ENCODE peak calls at places on chromosomes 2 and 18, in ten cellular contexts. One of them, this sample, is unnamed.

GRCh38 chr2:112646102-112646719 is 472 bp downstream of the SLC20A1 start:
- DNase-seq in Peyer's patch: peak
- DNase-seq in A673: peak
- DNase-seq in GM12864: no peak
- DNase-seq in BJ: no peak
- DNase-seq in ovary: peak
- DNase-seq in CD8-positive, alpha-beta T cell: peak
- DNase-seq in hepatocyte: no peak
- DNase-seq in kidney epithelial cell: no peak
- DNase-seq in testis: peak
- DNase-seq in this sample: no peak

GRCh38 chr2:212777020-212777491 is 238.5 kb upstream of the ERBB4 start:
- DNase-seq in kidney epithelial cell: no peak
- DNase-seq in A673: peak
- DNase-seq in GM12864: no peak
- DNase-seq in Peyer's patch: no peak
- DNase-seq in CD8-positive, alpha-beta T cell: no peak
- DNase-seq in ovary: no peak
- DNase-seq in testis: no peak
- DNase-seq in BJ: no peak
- DNase-seq in hepatocyte: peak
- DNase-seq in this sample: peak

GRCh38 chr2:221822416-221822815 is 250.3 kb upstream of the EPHA4 start:
- DNase-seq in testis: no peak
- DNase-seq in hepatocyte: no peak
- DNase-seq in BJ: no peak
- DNase-seq in Peyer's patch: no peak
- DNase-seq in ovary: no peak
- DNase-seq in kidney epithelial cell: no peak
- DNase-seq in CD8-positive, alpha-beta T cell: no peak
- DNase-seq in A673: no peak
- DNase-seq in GM12864: no peak
- DNase-seq in this sample: no peak

GRCh38 chr18:41899535-41899934 is 55.5 kb upstream of the PIK3C3 start:
- DNase-seq in Peyer's patch: no peak
- DNase-seq in testis: no peak
- DNase-seq in hepatocyte: no peak
- DNase-seq in A673: peak
- DNase-seq in BJ: no peak
- DNase-seq in kidney epithelial cell: no peak
- DNase-seq in GM12864: no peak
- DNase-seq in ovary: no peak
- DNase-seq in CD8-positive, alpha-beta T cell: no peak
- DNase-seq in this sample: no peak

GRCh38 chr2:263022-263738 is 652 bp downstream of the SH3YL1 start:
- DNase-seq in testis: no peak
- DNase-seq in A673: no peak
- DNase-seq in Peyer's patch: no peak
- DNase-seq in ovary: peak
- DNase-seq in CD8-positive, alpha-beta T cell: no peak
- DNase-seq in hepatocyte: peak
- DNase-seq in GM12864: no peak
- DNase-seq in BJ: no peak
- DNase-seq in kidney epithelial cell: no peak
- DNase-seq in this sample: no peak

GRCh38 chr2:50492452-50492851 is 539.5 kb downstream of the NRXN1 start:
- DNase-seq in kidney epithelial cell: peak
- DNase-seq in Peyer's patch: peak
- DNase-seq in hepatocyte: peak
- DNase-seq in BJ: no peak
- DNase-seq in A673: peak
- DNase-seq in GM12864: peak
- DNase-seq in testis: peak
- DNase-seq in ovary: no peak
- DNase-seq in CD8-positive, alpha-beta T cell: no peak
- DNase-seq in this sample: peak

GRCh38 chr2:196677404-196677803 is 37.9 kb downstream of the CCDC150 start:
- DNase-seq in Peyer's patch: no peak
- DNase-seq in GM12864: no peak
- DNase-seq in hepatocyte: peak
- DNase-seq in kidney epithelial cell: peak
- DNase-seq in A673: no peak
- DNase-seq in CD8-positive, alpha-beta T cell: no peak
- DNase-seq in testis: no peak
- DNase-seq in BJ: no peak
- DNase-seq in ovary: no peak
- DNase-seq in this sample: peak

GRCh38 chr2:151459368-151459767 is 49.7 kb downstream of the RIF1 start:
- DNase-seq in GM12864: no peak
- DNase-seq in A673: no peak
- DNase-seq in hepatocyte: peak
- DNase-seq in BJ: no peak
- DNase-seq in testis: no peak
- DNase-seq in ovary: no peak
- DNase-seq in Peyer's patch: no peak
- DNase-seq in kidney epithelial cell: no peak
- DNase-seq in CD8-positive, alpha-beta T cell: no peak
- DNase-seq in this sample: no peak

GRCh38 chr2:100877555-100877954 is 57.6 kb downstream of the NPAS2 start:
- DNase-seq in BJ: no peak
- DNase-seq in kidney epithelial cell: no peak
- DNase-seq in A673: no peak
- DNase-seq in GM12864: no peak
- DNase-seq in Peyer's patch: no peak
- DNase-seq in ovary: no peak
- DNase-seq in testis: no peak
- DNase-seq in hepatocyte: no peak
- DNase-seq in CD8-positive, alpha-beta T cell: no peak
- DNase-seq in this sample: no peak

GRCh38 chr2:227536445-227536844 is 62.2 kb upstream of the SCYGR2 start:
- DNase-seq in testis: no peak
- DNase-seq in ovary: no peak
- DNase-seq in CD8-positive, alpha-beta T cell: no peak
- DNase-seq in A673: peak
- DNase-seq in Peyer's patch: no peak
- DNase-seq in GM12864: no peak
- DNase-seq in kidney epithelial cell: no peak
- DNase-seq in hepatocyte: peak
- DNase-seq in BJ: no peak
- DNase-seq in this sample: no peak

GRCh38 chr2:155733091-155733870 is 599.2 kb downstream of the NR4A2 start:
- DNase-seq in CD8-positive, alpha-beta T cell: no peak
- DNase-seq in ovary: no peak
- DNase-seq in Peyer's patch: no peak
- DNase-seq in kidney epithelial cell: no peak
- DNase-seq in GM12864: no peak
- DNase-seq in testis: no peak
- DNase-seq in BJ: no peak
- DNase-seq in hepatocyte: no peak
- DNase-seq in A673: peak
- DNase-seq in this sample: no peak

GRCh38 chr2:241618836-241619235 is 18.1 kb downstream of the THAP4 start:
- DNase-seq in GM12864: no peak
- DNase-seq in Peyer's patch: no peak
- DNase-seq in kidney epithelial cell: no peak
- DNase-seq in A673: no peak
- DNase-seq in testis: no peak
- DNase-seq in hepatocyte: no peak
- DNase-seq in CD8-positive, alpha-beta T cell: no peak
- DNase-seq in BJ: no peak
- DNase-seq in ovary: no peak
- DNase-seq in this sample: no peak
- H3K4me3 ChIP-seq in GM12864: no peak
- H3K4me3 ChIP-seq in Peyer's patch: no peak
- H3K4me3 ChIP-seq in kidney epithelial cell: no peak
- H3K4me3 ChIP-seq in A673: no peak
- H3K4me3 ChIP-seq in testis: no peak
- H3K4me3 ChIP-seq in hepatocyte: no peak
- H3K4me3 ChIP-seq in CD8-positive, alpha-beta T cell: no peak
- H3K4me3 ChIP-seq in BJ: no peak
- H3K4me3 ChIP-seq in ovary: no peak
- H3K4me3 ChIP-seq in this sample: no peak

GRCh38 chr2:231626449-231626848 is 33.8 kb downstream of the TEX44 start:
- DNase-seq in ovary: no peak
- DNase-seq in Peyer's patch: no peak
- DNase-seq in A673: no peak
- DNase-seq in hepatocyte: no peak
- DNase-seq in kidney epithelial cell: no peak
- DNase-seq in BJ: no peak
- DNase-seq in testis: no peak
- DNase-seq in CD8-positive, alpha-beta T cell: no peak
- DNase-seq in GM12864: no peak
- DNase-seq in this sample: no peak

GRCh38 chr2:231617059-231617926 is 24.6 kb downstream of the TEX44 start:
- DNase-seq in Peyer's patch: no peak
- DNase-seq in BJ: no peak
- DNase-seq in A673: no peak
- DNase-seq in kidney epithelial cell: no peak
- DNase-seq in testis: no peak
- DNase-seq in ovary: no peak
- DNase-seq in CD8-positive, alpha-beta T cell: no peak
- DNase-seq in hepatocyte: no peak
- DNase-seq in GM12864: no peak
- DNase-seq in this sample: no peak

GRCh38 chr2:231621051-231621879 is 28.6 kb downstream of the TEX44 start:
- DNase-seq in Peyer's patch: no peak
- DNase-seq in A673: no peak
- DNase-seq in hepatocyte: peak
- DNase-seq in testis: peak
- DNase-seq in CD8-positive, alpha-beta T cell: no peak
- DNase-seq in BJ: no peak
- DNase-seq in ovary: peak
- DNase-seq in kidney epithelial cell: no peak
- DNase-seq in GM12864: no peak
- DNase-seq in this sample: no peak

GRCh38 chr2:231627384-231628156 is 34.9 kb downstream of the TEX44 start:
- DNase-seq in Peyer's patch: no peak
- DNase-seq in CD8-positive, alpha-beta T cell: no peak
- DNase-seq in testis: no peak
- DNase-seq in ovary: no peak
- DNase-seq in GM12864: no peak
- DNase-seq in A673: no peak
- DNase-seq in kidney epithelial cell: no peak
- DNase-seq in BJ: no peak
- DNase-seq in hepatocyte: no peak
- DNase-seq in this sample: no peak

DNA sequence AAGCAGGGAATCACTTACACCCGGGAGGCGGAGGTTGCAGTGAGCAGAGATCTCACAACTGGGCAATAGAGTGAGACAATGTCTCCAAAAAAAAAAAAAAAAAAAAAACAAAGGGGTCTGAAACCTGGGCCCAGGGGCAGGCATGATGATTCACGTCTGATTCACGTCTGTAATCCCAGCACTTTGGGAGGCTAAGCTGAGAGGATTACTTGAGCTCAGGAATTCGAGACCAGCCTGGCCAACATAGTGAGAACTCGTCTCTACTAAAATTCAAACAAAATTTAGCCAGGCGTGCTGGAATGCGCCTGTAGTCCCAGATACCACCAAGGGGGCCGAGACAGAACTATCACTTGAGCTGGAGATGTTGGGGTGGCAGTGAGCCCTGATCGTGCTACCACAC is 30.3 kb downstream of the TEX44 start:
- DNase-seq in testis: no peak
- DNase-seq in ovary: no peak
- DNase-seq in Peyer's patch: no peak
- DNase-seq in kidney epithelial cell: no peak
- DNase-seq in A673: no peak
- DNase-seq in BJ: no peak
- DNase-seq in GM12864: no peak
- DNase-seq in hepatocyte: no peak
- DNase-seq in CD8-positive, alpha-beta T cell: no peak
- DNase-seq in this sample: no peak
- TF ChIP-seq CTCF in testis: no peak
- TF ChIP-seq CTCF in ovary: no peak
- TF ChIP-seq CTCF in Peyer's patch: no peak
- TF ChIP-seq CTCF in kidney epithelial cell: no peak
- TF ChIP-seq CTCF in A673: no peak
- TF ChIP-seq CTCF in BJ: no peak
- TF ChIP-seq CTCF in GM12864: no peak
- TF ChIP-seq CTCF in hepatocyte: no peak
- TF ChIP-seq CTCF in CD8-positive, alpha-beta T cell: no peak
- TF ChIP-seq CTCF in this sample: no peak

DNA sequence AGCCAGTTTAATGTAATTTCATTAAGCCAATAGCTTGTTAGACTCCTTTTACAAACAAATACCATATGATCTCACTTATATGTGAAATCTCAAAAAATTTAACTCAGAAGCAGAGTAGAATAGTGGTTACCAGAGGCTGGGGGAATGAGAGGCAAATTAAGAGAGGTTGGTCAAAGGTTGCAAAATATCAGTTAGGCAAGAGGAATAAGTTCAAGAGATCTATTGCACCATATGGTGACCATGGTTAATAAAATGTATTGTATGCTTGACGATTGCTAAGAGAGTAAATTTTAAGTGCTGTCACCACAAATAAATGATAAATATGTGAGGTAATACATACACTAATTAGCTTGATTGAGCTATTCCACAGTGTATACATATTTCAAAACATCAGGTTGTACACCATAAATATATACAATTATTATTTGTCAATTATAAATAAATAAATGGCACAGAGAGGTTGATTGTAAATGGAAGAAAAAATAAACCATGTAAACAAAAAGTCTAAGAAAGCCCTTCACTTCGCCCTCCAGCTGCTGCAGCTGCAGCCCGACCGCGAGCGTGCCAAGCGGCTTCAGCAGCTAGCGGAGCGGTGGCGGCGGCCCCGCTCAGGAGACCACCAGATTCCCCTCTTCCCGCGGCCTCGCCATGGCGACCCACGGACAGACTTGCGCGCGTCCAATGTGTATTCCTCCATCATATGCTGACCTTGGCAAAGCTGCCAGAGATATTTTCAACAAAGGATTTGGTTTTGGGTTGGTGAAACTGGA is 23.0 kb upstream of the ACTR2 start:
- DNase-seq in hepatocyte: no peak
- DNase-seq in testis: no peak
- DNase-seq in kidney epithelial cell: no peak
- DNase-seq in A673: no peak
- DNase-seq in GM12864: no peak
- DNase-seq in BJ: no peak
- DNase-seq in Peyer's patch: no peak
- DNase-seq in ovary: peak
- DNase-seq in CD8-positive, alpha-beta T cell: no peak
- DNase-seq in this sample: no peak
- H3K4me3 ChIP-seq in hepatocyte: no peak
- H3K4me3 ChIP-seq in testis: peak
- H3K4me3 ChIP-seq in kidney epithelial cell: peak
- H3K4me3 ChIP-seq in A673: no peak
- H3K4me3 ChIP-seq in GM12864: no peak
- H3K4me3 ChIP-seq in BJ: peak
- H3K4me3 ChIP-seq in Peyer's patch: no peak
- H3K4me3 ChIP-seq in ovary: no peak
- H3K4me3 ChIP-seq in CD8-positive, alpha-beta T cell: no peak
- H3K4me3 ChIP-seq in this sample: no peak

DNA sequence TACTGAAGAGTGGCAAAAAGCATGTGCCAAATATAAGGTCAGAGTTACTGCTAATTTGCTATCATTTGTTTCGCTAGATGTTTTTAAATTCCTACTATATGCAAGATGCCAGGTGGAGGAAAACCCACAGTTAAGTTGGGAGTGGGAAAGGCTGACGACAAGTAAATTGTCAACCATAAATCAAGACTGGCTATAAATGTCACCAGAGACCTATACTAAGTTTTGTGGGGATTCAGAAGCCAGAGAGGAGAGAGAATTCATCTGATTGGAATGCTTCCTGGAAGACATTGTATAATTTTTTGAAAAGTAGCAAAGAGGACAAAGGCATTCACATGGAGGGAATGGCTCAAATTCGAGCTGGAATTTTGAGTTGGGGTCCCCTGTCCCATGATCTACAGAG is 64.3 kb downstream of the CFAP221 start:
- DNase-seq in CD8-positive, alpha-beta T cell: no peak
- DNase-seq in hepatocyte: no peak
- DNase-seq in testis: no peak
- DNase-seq in ovary: no peak
- DNase-seq in A673: no peak
- DNase-seq in kidney epithelial cell: no peak
- DNase-seq in GM12864: no peak
- DNase-seq in BJ: no peak
- DNase-seq in Peyer's patch: no peak
- DNase-seq in this sample: no peak
- TF ChIP-seq CTCF in CD8-positive, alpha-beta T cell: no peak
- TF ChIP-seq CTCF in hepatocyte: no peak
- TF ChIP-seq CTCF in testis: no peak
- TF ChIP-seq CTCF in ovary: no peak
- TF ChIP-seq CTCF in A673: no peak
- TF ChIP-seq CTCF in kidney epithelial cell: no peak
- TF ChIP-seq CTCF in GM12864: no peak
- TF ChIP-seq CTCF in BJ: no peak
- TF ChIP-seq CTCF in Peyer's patch: no peak
- TF ChIP-seq CTCF in this sample: no peak